ENCODE peak calls at places on chromosomes 2 and 18, in seven cellular contexts. K is endodermal cell; H is CD4-positive, alpha-beta T cell; G is ascending aorta; B is sigmoid colon; D is Panc1; O is brain microvascular endothelial cell. C is an unnamed sample.
A peak's percentile ranks its signal among the peaks of the same experiment; 100 is the strongest.

GRCh38 chr2:113361051-113361450 is 76.4 kb upstream of the ZNG1B start:
- DNase-seq in K (no peak), H (no peak), G (no peak), B (no peak), D (no peak), O (no peak), C (no peak)

GRCh38 chr2:226799976-226800940 is 638 bp upstream of the IRS1 start:
- DNase-seq in K (peak; percentile 73), H (no peak), G (no peak), B (peak; percentile 71), D (no peak), O (no peak), C (no peak)

GRCh38 chr2:174035981-174036742 is 71.0 kb upstream of the SP3 start:
- DNase-seq in K (no peak), H (no peak), G (peak; percentile 90), B (peak; percentile 66), D (no peak), O (no peak), C (no peak)

GRCh38 chr2:215391531-215391930 is 44.3 kb downstream of the FN1 start:
- DNase-seq in K (no peak), H (no peak), G (no peak), B (no peak), D (no peak), O (no peak), C (no peak)

GRCh38 chr2:15259356-15259756 is 301.8 kb downstream of the NBAS start:
- DNase-seq in K (peak; percentile 77), H (no peak), G (no peak), B (no peak), D (no peak), O (no peak), C (no peak)

GRCh38 chr2:183081908-183082307 is 3.4 kb downstream of the DUSP19 start:
- DNase-seq in K (no peak), H (no peak), G (no peak), B (no peak), D (no peak), O (no peak), C (no peak)

GRCh38 chr2:24077535-24077877 is 1.4 kb upstream of the SF3B6 start:
- DNase-seq in K (no peak), H (no peak), G (no peak), B (no peak), D (no peak), O (no peak), C (no peak)

GRCh38 chr2:121245913-121246312 is 39.1 kb downstream of the TFCP2L1 start:
- DNase-seq in K (no peak), H (no peak), G (no peak), B (peak; percentile 21), D (no peak), O (no peak), C (no peak)

GRCh38 chr18:44740000-44740399 is 59.3 kb downstream of the SETBP1 start:
- DNase-seq in K (no peak), H (no peak), G (no peak), B (no peak), D (no peak), O (no peak), C (no peak)

GRCh38 chr18:59724116-59724515 is 26.9 kb upstream of the CCBE1 start:
- DNase-seq in K (no peak), H (no peak), G (no peak), B (no peak), D (no peak), O (no peak), C (no peak)

GRCh38 chr18:44917865-44918476 is 237.3 kb downstream of the SETBP1 start:
- DNase-seq in K (no peak), H (no peak), G (no peak), B (no peak), D (no peak), O (no peak), C (no peak)

GRCh38 chr18:73431620-73432019 is 563.8 kb upstream of the NETO1 start:
- DNase-seq in K (no peak), H (no peak), G (no peak), B (no peak), D (no peak), O (no peak), C (no peak)
- H3K27ac ChIP-seq in K (no peak overlapping the region), H (no peak overlapping the region), G (no peak overlapping the region), B (no peak overlapping the region), D (no peak overlapping the region), O (no peak overlapping the region), C (no peak overlapping the region)

GRCh38 chr18:28176933-28177827 is at the start of gene CDH2:
- DNase-seq in K (peak; percentile 95), H (no peak), G (peak; percentile 72), B (peak; percentile 68), D (no peak), O (peak; percentile 85), C (peak; percentile 57)
- TF ChIP-seq CTCF in K (peak; percentile 63), H (no peak), G (peak; percentile 35), B (no peak), D (peak; percentile 22), O (peak; percentile 20), C (peak; percentile 29)

GRCh38 chr2:168850846-168851245 is 39.4 kb downstream of the SPC25 start:
- DNase-seq in K (no peak), H (no peak), G (no peak), B (no peak), D (no peak), O (no peak), C (no peak)

GRCh38 chr2:168849610-168850009 is 40.6 kb downstream of the SPC25 start:
- DNase-seq in K (peak; percentile 69), H (no peak), G (no peak), B (no peak), D (no peak), O (peak; percentile 16), C (no peak)

GRCh38 chr2:168853471-168853870 is 36.8 kb downstream of the SPC25 start:
- DNase-seq in K (no peak), H (no peak), G (no peak), B (no peak), D (no peak), O (no peak), C (no peak)

GRCh38 chr2:168851674-168852320 is 38.4 kb downstream of the SPC25 start:
- DNase-seq in K (no peak), H (no peak), G (no peak), B (no peak), D (no peak), O (peak; percentile 91), C (peak; percentile 55)

GRCh38 chr2:168852487-168852886 is 37.7 kb downstream of the SPC25 start:
- DNase-seq in K (no peak), H (no peak), G (no peak), B (no peak), D (no peak), O (no peak), C (no peak)
- H3K27ac ChIP-seq in K (no peak overlapping the region), H (no peak overlapping the region), G (no peak overlapping the region), B (no peak overlapping the region), D (no peak overlapping the region), O (no peak overlapping the region), C (no peak overlapping the region)

GRCh38 chr2:71226391-71226964 is 425 bp downstream of the PAIP2B start:
- DNase-seq in K (peak; percentile 74), H (peak; percentile 7), G (peak; percentile 71), B (peak; percentile 77), D (no peak), O (no peak), C (no peak)
- TF ChIP-seq CTCF in K (peak; percentile 24), H (no peak), G (peak; percentile 13), B (no peak), D (peak; percentile 15), O (no peak), C (no peak)

DNA sequence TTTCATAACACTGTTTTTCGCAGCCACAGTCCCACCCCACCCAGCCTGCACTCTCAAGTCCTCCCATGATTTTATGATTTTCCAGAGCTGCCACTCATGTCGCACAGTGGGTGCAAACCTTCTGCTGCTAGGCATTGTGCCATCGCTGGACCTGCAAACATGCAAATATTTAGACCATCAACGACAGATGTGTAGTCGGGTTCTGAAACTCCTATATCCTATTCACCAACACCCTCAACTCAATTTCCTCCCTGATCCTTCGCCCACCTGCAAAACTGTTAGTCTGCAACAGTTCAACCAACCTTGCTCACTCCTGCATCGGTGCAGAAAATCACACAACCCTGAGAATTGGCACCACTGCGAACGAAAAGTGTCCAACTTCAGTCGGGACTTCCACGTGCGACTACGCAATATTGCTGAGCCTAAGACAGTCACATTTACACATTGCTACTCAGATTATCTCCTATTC is 884 bp upstream of the ALS2 start:
- DNase-seq in K (no peak), H (no peak), G (no peak), B (peak; percentile 69), D (peak; percentile 8), O (no peak), C (no peak)
- H3K27ac ChIP-seq in K (peak overlapping the region; percentile 84), H (peak overlapping the region; percentile 77), G (peak overlapping the region; percentile 92), B (peak overlapping the region; percentile 92), D (peak overlapping the region; percentile 95), O (peak overlapping the region; percentile 93), C (peak overlapping the region; percentile 88)